ENCODE peak calls at places on chromosomes 2 and 18, in four cellular contexts. B is neuronal stem cell, E is mesenchymal stem cell, Y is IMR-90. T is an unnamed sample.
A peak's percentile ranks its signal among the peaks of the same experiment; 100 is the strongest.

GRCh38 chr18:43563780-43564179 is 286.5 kb upstream of the SYT4 start:
- DNase-seq in Y (peak; percentile 6), E (peak; percentile 60), B (peak; percentile 44), T (no peak)

GRCh38 chr18:61998957-61999356 is 106.2 kb upstream of the RNF152 start:
- DNase-seq in B (no peak), Y (peak; percentile 94), E (peak; percentile 79), T (no peak)

GRCh38 chr2:48940606-48941005 is 185.1 kb upstream of the LHCGR start:
- DNase-seq in E (no peak), Y (no peak), B (no peak), T (no peak)

GRCh38 chr2:33344230-33344629 is 132.2 kb upstream of the RASGRP3 start:
- DNase-seq in Y (no peak), B (no peak), E (no peak), T (no peak)

GRCh38 chr2:215808996-215809395 is 204.4 kb downstream of the MREG start:
- DNase-seq in B (no peak), E (no peak), Y (no peak), T (no peak)

GRCh38 chr2:219461061-219461514 is 26.4 kb downstream of the SPEG start:
- DNase-seq in E (no peak), B (no peak), Y (peak; percentile 17), T (no peak)

GRCh38 chr18:28040216-28040615 is 136.7 kb downstream of the CDH2 start:
- DNase-seq in B (no peak), E (no peak), Y (no peak), T (no peak)

GRCh38 chr18:22020127-22020866 is 149.1 kb upstream of the GATA6 start:
- DNase-seq in Y (no peak), B (no peak), E (no peak), T (no peak)

GRCh38 chr2:39381653-39382052 is 55.4 kb downstream of the MAP4K3 start:
- DNase-seq in Y (no peak), E (no peak), B (no peak), T (no peak)

GRCh38 chr2:127064642-127065250 is 42.2 kb downstream of the BIN1 start:
- DNase-seq in B (peak; percentile 52), E (peak; percentile 99), Y (peak; percentile 97), T (no peak)

GRCh38 chr2:70248145-70248809 is at the start of gene TIA1:
- DNase-seq in B (peak; percentile 99), Y (peak; percentile 97), E (peak; percentile 98), T (peak; percentile 98)

GRCh38 chr2:232437130-232437620 is 18.8 kb upstream of the ALPI start:
- DNase-seq in E (no peak), Y (no peak), B (no peak), T (no peak)

GRCh38 chr2:217897091-217897715 is 105.6 kb downstream of the TNS1 start:
- DNase-seq in Y (no peak), B (no peak), E (no peak), T (no peak)

GRCh38 chr2:38581193-38582147 is 21.3 kb downstream of the HNRNPLL start:
- DNase-seq in Y (peak; percentile 82), E (peak; percentile 82), B (peak; percentile 51), T (no peak)

GRCh38 chr18:6629635-6630140 is 99.8 kb upstream of the ARHGAP28 start:
- DNase-seq in B (no peak), Y (peak; percentile 88), E (no peak), T (no peak)

GRCh38 chr2:112142525-112143078 is 4.4 kb downstream of the FBLN7 start:
- DNase-seq in Y (no peak), E (no peak), B (no peak), T (peak; percentile 39)

GRCh38 chr2:152467677-152468406 is 132.9 kb downstream of the FMNL2 start:
- DNase-seq in Y (no peak), E (no peak), B (no peak), T (peak; percentile 33)

GRCh38 chr2:45043171-45043570 is 33.9 kb upstream of the SIX2 start:
- DNase-seq in Y (no peak), B (no peak), E (no peak), T (no peak)

GRCh38 chr18:76260941-76261472 is 234.0 kb downstream of the ZNF516 start:
- DNase-seq in B (no peak), E (no peak), Y (no peak), T (no peak)

GRCh38 chr2:43486604-43487003 is 109.2 kb downstream of the THADA start:
- DNase-seq in E (no peak), B (no peak), Y (no peak), T (no peak)

GRCh38 chr2:152694161-152694661 is 23.1 kb downstream of the PRPF40A start:
- DNase-seq in E (peak; percentile 85), B (no peak), Y (peak; percentile 82), T (no peak)

GRCh38 chr2:51855683-51856082 is 823.8 kb upstream of the NRXN1 start:
- DNase-seq in Y (no peak), B (no peak), E (no peak), T (no peak)

GRCh38 chr2:203782262-203782976 is 76.0 kb downstream of the CD28 start:
- DNase-seq in E (peak; percentile 91), Y (peak; percentile 94), B (peak; percentile 39), T (peak; percentile 58)

GRCh38 chr2:234363647-234364294 is 133.1 kb downstream of the ARL4C start:
- DNase-seq in E (no peak), B (no peak), Y (no peak), T (no peak)

GRCh38 chr2:234366891-234367290 is 130.0 kb downstream of the ARL4C start:
- DNase-seq in Y (peak; percentile 34), B (no peak), E (no peak), T (no peak)

GRCh38 chr2:234364718-234365117 is 132.2 kb downstream of the ARL4C start:
- DNase-seq in Y (no peak), B (no peak), E (no peak), T (no peak)

GRCh38 chr2:234357666-234358065 is 139.2 kb downstream of the ARL4C start:
- DNase-seq in Y (no peak), B (no peak), E (no peak), T (no peak)

DNA sequence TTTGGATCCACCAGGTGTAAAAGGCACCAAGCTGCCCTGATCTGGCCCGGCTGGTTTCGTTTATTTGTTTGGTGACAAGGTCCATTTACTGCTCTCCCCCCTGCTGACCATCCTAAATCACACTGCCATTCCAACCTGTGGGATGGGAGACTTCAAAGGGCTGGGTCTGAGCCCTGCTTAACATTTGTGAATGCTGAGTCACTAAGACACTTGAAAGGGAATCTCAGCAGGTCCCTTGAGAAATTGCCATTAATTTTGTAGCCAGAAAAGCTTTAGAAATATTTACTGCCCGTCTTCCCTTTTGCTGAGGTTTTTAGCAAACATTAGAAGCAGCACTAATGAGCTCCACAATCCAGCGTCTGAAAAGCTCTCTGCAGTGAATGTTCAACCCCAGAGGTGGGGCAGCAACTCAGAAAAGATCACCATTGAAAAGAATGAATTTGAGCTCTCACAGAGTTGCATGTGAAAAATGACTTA is 133.8 kb downstream of the ARL4C start:
- DNase-seq in B (peak; percentile 67), E (peak; percentile 46), Y (no peak), T (no peak)
- H3K23ac ChIP-seq in B (no peak overlapping the region), E (no peak overlapping the region), Y (no peak overlapping the region), T (no peak overlapping the region)

DNA sequence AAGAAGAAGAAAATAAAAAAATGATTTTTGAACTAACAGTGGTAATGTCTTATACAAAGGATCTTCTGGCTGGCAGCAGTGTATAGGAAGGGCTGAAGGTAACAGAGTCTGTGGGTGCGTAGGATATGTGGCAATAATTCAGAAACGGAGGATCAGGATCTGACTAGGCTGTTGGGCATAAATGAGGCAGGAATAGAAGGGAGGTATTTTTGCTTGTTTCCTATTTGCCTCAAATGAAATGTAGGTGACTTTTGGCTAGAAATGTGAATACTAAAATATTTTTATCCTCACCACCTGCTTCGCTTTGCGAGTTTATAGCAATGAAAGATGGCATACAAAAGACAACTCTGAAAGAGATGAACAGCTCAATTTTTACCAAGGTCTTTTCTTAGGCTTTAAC is 1086.1 kb upstream of the CELF4 start:
- DNase-seq in Y (no peak), E (no peak), B (no peak), T (no peak)
- H3K23ac ChIP-seq in Y (no peak overlapping the region), E (no peak overlapping the region), B (no peak overlapping the region), T (no peak overlapping the region)

GRCh38 chr18:46398005-46398404 is 259.0 kb downstream of the LOXHD1 start:
- DNase-seq in E (no peak), B (no peak), Y (no peak), T (no peak)
- H3K23ac ChIP-seq in E (no peak overlapping the region), B (peak overlapping the region; percentile 92), Y (no peak overlapping the region), T (no peak overlapping the region)

GRCh38 chr2:190553254-190553653 is 18.7 kb upstream of the NEMP2 start:
- DNase-seq in E (no peak), Y (no peak), B (no peak), T (no peak)
- H3K23ac ChIP-seq in E (no peak overlapping the region), Y (no peak overlapping the region), B (no peak overlapping the region), T (no peak overlapping the region)

GRCh38 chr2:12162269-12163247 is 416.1 kb downstream of the LPIN1 start:
- DNase-seq in B (no peak), Y (no peak), E (no peak), T (no peak)
- H3K23ac ChIP-seq in B (no peak overlapping the region), Y (no peak overlapping the region), E (no peak overlapping the region), T (no peak overlapping the region)

GRCh38 chr2:74119912-74120825 is 27.5 kb downstream of the BOLA3 start:
- DNase-seq in B (peak; percentile 43), Y (peak; percentile 69), E (peak; percentile 86), T (peak; percentile 54)
- H3K23ac ChIP-seq in B (peak overlapping the region; percentile 8), Y (no peak overlapping the region), E (no peak overlapping the region), T (no peak overlapping the region)